ENCODE peak calls at places on chromosome 10, in ten cellular contexts. L is neural crest cell; R is DMS153; D is heart left ventricle; A is WTC11; T is activated effector memory CD4-positive, alpha-beta T cell treated with anti-CD3 and anti-CD28 coated beads, Interleukin-2, amount 50 U/mL, for 16 hours; H is A172; F is Caki2; O is stomach; Y is GOT3. Z is an unnamed sample.

GRCh38 chr10:45407542-45407941 is 33.5 kb downstream of the ALOX5 start:
- DNase-seq in T (no peak), H (no peak), R (no peak), A (no peak), F (no peak), O (no peak), L (no peak), D (no peak), Y (no peak), Z (no peak)

GRCh38 chr10:29830526-29831512 is 196.0 kb upstream of the SVIL start:
- DNase-seq in A (no peak), O (no peak), F (no peak), D (no peak), L (no peak), R (no peak), T (no peak), H (no peak), Y (no peak), Z (no peak)

GRCh38 chr10:93550634-93551033 is 15.8 kb upstream of the FFAR4 start:
- DNase-seq in O (no peak), Y (no peak), T (no peak), F (no peak), H (no peak), R (no peak), D (no peak), L (no peak), A (no peak), Z (no peak)

GRCh38 chr10:125265579-125265955 is 105.2 kb upstream of the CTBP2 start:
- DNase-seq in T (no peak), H (no peak), Y (no peak), D (no peak), O (no peak), F (no peak), A (no peak), L (no peak), R (no peak), Z (no peak)

GRCh38 chr10:131726460-131726861 is 174.3 kb upstream of the PPP2R2D start:
- DNase-seq in F (no peak), L (peak), O (peak), R (peak), H (no peak), D (peak), T (peak), Y (no peak), A (peak), Z (no peak)

GRCh38 chr10:22740180-22740579 is 25.8 kb upstream of the PIP4K2A start:
- DNase-seq in T (no peak), D (no peak), A (no peak), Y (no peak), R (no peak), L (no peak), O (no peak), H (peak), F (no peak), Z (no peak)

GRCh38 chr10:100909506-100910260 is 3.1 kb upstream of the SLF2 start:
- DNase-seq in A (no peak), F (no peak), D (no peak), L (no peak), H (no peak), T (no peak), Y (no peak), O (no peak), R (no peak), Z (no peak)

GRCh38 chr10:124708246-124708779 is 35.9 kb downstream of the FAM53B start:
- DNase-seq in Y (no peak), A (no peak), T (no peak), O (no peak), H (no peak), F (no peak), L (no peak), R (peak), D (no peak), Z (no peak)

GRCh38 chr10:131356442-131356841 is 44.9 kb upstream of the TCERG1L start:
- DNase-seq in R (no peak), A (no peak), Y (no peak), D (no peak), L (no peak), T (no peak), O (no peak), F (no peak), H (no peak), Z (no peak)

GRCh38 chr10:126770809-126771208 is 100.3 kb upstream of the C10orf90 start:
- DNase-seq in H (no peak), L (no peak), O (no peak), D (no peak), R (no peak), Y (no peak), A (no peak), T (no peak), F (no peak), Z (no peak)

GRCh38 chr10:10831085-10831484 is 186.6 kb upstream of the CELF2 start:
- DNase-seq in R (no peak), H (no peak), A (no peak), T (no peak), Y (no peak), D (no peak), L (no peak), F (peak), O (no peak), Z (peak)

GRCh38 chr10:102452672-102453340 is 1.5 kb upstream of the C10orf95 start:
- DNase-seq in L (no peak), R (no peak), O (no peak), A (no peak), H (peak), T (peak), F (peak), Y (no peak), D (no peak), Z (peak)

GRCh38 chr10:129545257-129545656 is 78.2 kb downstream of the MGMT start:
- DNase-seq in A (no peak), F (peak), T (no peak), O (no peak), Y (no peak), L (no peak), R (no peak), H (no peak), D (no peak), Z (no peak)

GRCh38 chr10:75616076-75616475 is 184.7 kb downstream of the LRMDA start:
- DNase-seq in L (no peak), D (no peak), Y (no peak), T (no peak), A (no peak), H (no peak), F (no peak), O (no peak), R (no peak), Z (no peak)

GRCh38 chr10:339038-339391 is 203.8 kb downstream of the ZMYND11 start:
- DNase-seq in F (peak), T (no peak), O (no peak), R (no peak), H (no peak), L (no peak), Y (no peak), A (no peak), D (no peak), Z (no peak)

GRCh38 chr10:78357027-78357672 is 323.5 kb downstream of the RPS24 start:
- DNase-seq in Y (no peak), T (no peak), F (no peak), L (no peak), D (no peak), A (peak), O (no peak), R (no peak), H (no peak), Z (no peak)

GRCh38 chr10:35533565-35533964 is 71.6 kb upstream of the GJD4 start:
- DNase-seq in O (no peak), H (no peak), L (no peak), T (no peak), R (peak), F (no peak), A (no peak), Y (no peak), D (no peak), Z (no peak)

GRCh38 chr10:27525819-27526218 is 21.7 kb downstream of the RAB18 start:
- DNase-seq in T (no peak), L (no peak), A (no peak), F (no peak), O (no peak), Y (no peak), R (no peak), H (no peak), D (no peak), Z (no peak)

GRCh38 chr10:98351831-98352402 is 63.1 kb downstream of the PYROXD2 start:
- DNase-seq in A (no peak), Y (no peak), R (no peak), H (no peak), O (no peak), D (no peak), T (no peak), F (no peak), L (no peak), Z (no peak)

GRCh38 chr10:69492091-69492745 is 41.0 kb downstream of the TSPAN15 start:
- DNase-seq in A (no peak), H (no peak), F (no peak), L (no peak), T (peak), R (no peak), D (no peak), O (no peak), Y (no peak), Z (no peak)

GRCh38 chr10:93541402-93542357 is 24.8 kb upstream of the FFAR4 start:
- DNase-seq in T (no peak), Y (peak), D (no peak), O (peak), L (peak), F (no peak), H (peak), A (peak), R (no peak), Z (peak)

GRCh38 chr10:118276203-118276602 is 65.9 kb downstream of the FAM204A start:
- DNase-seq in A (no peak), H (no peak), F (no peak), D (no peak), L (no peak), T (no peak), O (no peak), Y (no peak), R (no peak), Z (no peak)

GRCh38 chr10:24381235-24382010 is 172.5 kb downstream of the KIAA1217 start:
- DNase-seq in O (no peak), L (no peak), H (no peak), T (no peak), F (no peak), R (no peak), D (no peak), A (no peak), Y (no peak), Z (no peak)

GRCh38 chr10:97759157-97759980 is 12.4 kb downstream of the SFRP5 start:
- DNase-seq in O (peak), A (peak), L (peak), R (peak), Y (no peak), D (peak), F (peak), T (peak), H (peak), Z (peak)

GRCh38 chr10:49177391-49178355 is 10.5 kb downstream of the TMEM273 start:
- DNase-seq in D (peak), A (no peak), H (peak), Y (peak), R (no peak), T (peak), F (peak), O (no peak), L (no peak), Z (peak)